ENCODE peak calls at places on chromosomes 1 and 21, in nine cellular contexts. Y is CD8-positive, alpha-beta T cell; R is T-cell; B is RCC 7860; C is lung microvascular endothelial cell; V is NCI-H1092 treated with DMSO at 0.1 percent for 48 hours; D is hepatic stellate cell; U is stimulated activated CD8-positive, alpha-beta memory T cell treated with anti-CD3 and anti-CD28 coated beads, Interleukin-2, amount 100 ng/mL, for 48 hours; N is coronary artery. K is an unnamed sample.

GRCh38 chr1:151013518-151013917 is 5.3 kb downstream of the PRUNE1 start:
- DNase-seq in Y (no peak), R (no peak), B (no peak), C (no peak), V (peak), D (no peak), U (no peak), N (no peak), K (no peak)

GRCh38 chr1:40712405-40712944 is 21.0 kb downstream of the NFYC start:
- DNase-seq in Y (no peak), R (no peak), B (no peak), C (no peak), V (no peak), D (no peak), U (no peak), N (no peak), K (no peak)

GRCh38 chr1:156268336-156268735 is 14.3 kb downstream of the SMG5 start:
- DNase-seq in Y (no peak), R (no peak), B (no peak), C (peak), V (no peak), D (no peak), U (no peak), N (no peak), K (no peak)

GRCh38 chr1:226128487-226129075 is 58.0 kb downstream of the ACBD3 start:
- DNase-seq in Y (no peak), R (no peak), B (no peak), C (no peak), V (no peak), D (peak), U (no peak), N (no peak), K (no peak)

GRCh38 chr1:8740034-8740449 is 77.4 kb downstream of the RERE start:
- DNase-seq in Y (no peak), R (no peak), B (peak), C (peak), V (no peak), D (peak), U (no peak), N (no peak), K (no peak)

GRCh38 chr1:153612755-153613331 is at the start of gene S100A16:
- DNase-seq in Y (no peak), R (no peak), B (peak), C (peak), V (no peak), D (peak), U (no peak), N (peak), K (peak)

GRCh38 chr1:93702102-93702827 is 20.6 kb upstream of the BCAR3 start:
- DNase-seq in Y (peak), R (no peak), B (peak), C (no peak), V (peak), D (no peak), U (no peak), N (peak), K (no peak)

GRCh38 chr1:38125837-38126520 is 79.4 kb upstream of the POU3F1 start:
- DNase-seq in Y (no peak), R (no peak), B (no peak), C (no peak), V (no peak), D (no peak), U (no peak), N (no peak), K (no peak)

GRCh38 chr1:221697924-221698425 is 43.9 kb downstream of the DUSP10 start:
- DNase-seq in Y (no peak), R (no peak), B (no peak), C (no peak), V (no peak), D (no peak), U (no peak), N (no peak), K (no peak)

GRCh38 chr1:12583484-12583883 is 34.5 kb downstream of the DHRS3 start:
- DNase-seq in Y (no peak), R (no peak), B (no peak), C (no peak), V (no peak), D (no peak), U (no peak), N (no peak), K (no peak)

GRCh38 chr1:226862900-226863299 is 7.5 kb upstream of the PSEN2 start:
- DNase-seq in Y (no peak), R (no peak), B (no peak), C (peak), V (no peak), D (no peak), U (no peak), N (no peak), K (no peak)

GRCh38 chr1:44322367-44322766 is 32.7 kb downstream of the ERI3 start:
- DNase-seq in Y (no peak), R (no peak), B (no peak), C (no peak), V (no peak), D (no peak), U (no peak), N (no peak), K (no peak)

GRCh38 chr1:21665711-21666571 is 3.2 kb downstream of the RAP1GAP start:
- DNase-seq in Y (peak), R (no peak), B (no peak), C (no peak), V (peak), D (no peak), U (no peak), N (peak), K (no peak)

GRCh38 chr1:199041173-199041914 is 402.5 kb downstream of the PTPRC start:
- DNase-seq in Y (no peak), R (no peak), B (peak), C (no peak), V (no peak), D (no peak), U (no peak), N (no peak), K (peak)

GRCh38 chr21:40615503-40616376 is 231.2 kb downstream of the DSCAM start:
- DNase-seq in Y (no peak), R (no peak), B (no peak), C (no peak), V (peak), D (no peak), U (no peak), N (no peak), K (peak)

GRCh38 chr21:44083631-44084291 is 23.4 kb upstream of the PWP2 start:
- DNase-seq in Y (peak), R (peak), B (no peak), C (peak), V (no peak), D (no peak), U (peak), N (peak), K (no peak)

GRCh38 chr1:224635356-224635755 is 19.2 kb downstream of the CNIH3 start:
- DNase-seq in Y (no peak), R (no peak), B (peak), C (peak), V (no peak), D (peak), U (no peak), N (no peak), K (no peak)

GRCh38 chr21:15743593-15743992 is 13.8 kb downstream of the USP25 start:
- DNase-seq in Y (no peak), R (no peak), B (no peak), C (no peak), V (no peak), D (no peak), U (no peak), N (no peak), K (no peak)

K was measured in NCI-H1694 treated with DMSO at 0.1 percent for 48 hours.